ENCODE peak calls at places on chromosome 6, in ten cellular contexts. F is lower leg skin, L is IMR-90, K is A549, U is adrenal gland, J is right lobe of liver, G is NB4, O is spleen, A is transverse colon, M is sigmoid colon. T is an unnamed sample.

GRCh38 chr6:93985953-93986352 is 566.6 kb upstream of the EPHA7 start:
- DNase-seq in M (no peak), K (no peak), L (no peak), G (no peak), F (no peak), U (no peak), A (no peak), O (no peak), J (no peak), T (no peak)

GRCh38 chr6:3389390-3390167 is 67.3 kb downstream of the SLC22A23 start:
- DNase-seq in L (peak; percentile 16), A (no peak), U (no peak), M (no peak), J (peak; percentile 70), O (no peak), G (no peak), K (no peak), F (peak; percentile 95), T (no peak)

GRCh38 chr6:52399511-52400315 is 20.4 kb upstream of the EFHC1 start:
- DNase-seq in J (no peak), G (peak; percentile 70), O (no peak), L (peak; percentile 70), M (no peak), U (peak; percentile 59), K (no peak), F (no peak), A (peak; percentile 42), T (no peak)

GRCh38 chr6:142842423-142843261 is 102.3 kb downstream of the HIVEP2 start:
- DNase-seq in M (no peak), L (peak; percentile 57), U (no peak), O (no peak), K (no peak), G (no peak), J (no peak), A (no peak), F (no peak), T (no peak)

GRCh38 chr6:146441907-146442306 is 101.7 kb upstream of the RAB32 start:
- DNase-seq in M (no peak), F (no peak), O (no peak), G (no peak), J (no peak), K (no peak), U (no peak), A (no peak), L (no peak), T (no peak)

GRCh38 chr6:15941168-15941567 is 187.7 kb upstream of the MYLIP start:
- DNase-seq in G (no peak), J (no peak), M (no peak), F (no peak), U (no peak), A (no peak), L (no peak), O (no peak), K (no peak), T (no peak)

GRCh38 chr6:168150551-168151444 is 71.8 kb upstream of the FRMD1 start:
- DNase-seq in J (no peak), F (peak; percentile 73), O (no peak), M (peak; percentile 64), K (no peak), U (peak; percentile 11), G (no peak), A (peak; percentile 33), L (no peak), T (no peak)

GRCh38 chr6:46052479-46052878 is 36.8 kb upstream of the CLIC5 start:
- DNase-seq in K (no peak), M (no peak), O (no peak), U (no peak), L (no peak), G (no peak), F (no peak), A (no peak), J (no peak), T (no peak)

GRCh38 chr6:74715362-74716068 is 490.3 kb downstream of the COL12A1 start:
- DNase-seq in F (no peak), G (peak; percentile 6), A (no peak), U (no peak), J (no peak), O (no peak), K (no peak), M (no peak), L (peak; percentile 79), T (no peak)

GRCh38 chr6:31529329-31530150 is 778 bp downstream of the MCCD1 start:
- DNase-seq in J (no peak), O (no peak), K (no peak), F (peak; percentile 62), A (no peak), G (peak; percentile 21), L (no peak), U (no peak), M (no peak), T (no peak)

GRCh38 chr6:31531162-31531561 is 2.4 kb downstream of the MCCD1 start:
- DNase-seq in U (no peak), K (no peak), L (no peak), F (peak; percentile 66), O (no peak), A (no peak), M (no peak), J (no peak), G (no peak), T (no peak)

GRCh38 chr6:31530659-31531058 is 1.9 kb downstream of the MCCD1 start:
- DNase-seq in G (no peak), L (no peak), M (no peak), O (no peak), U (no peak), J (no peak), K (no peak), F (peak; percentile 59), A (no peak), T (no peak)

GRCh38 chr6:31528307-31528777 is 420 bp upstream of the MCCD1 start:
- DNase-seq in A (no peak), J (no peak), M (no peak), U (no peak), G (peak; percentile 32), F (no peak), L (no peak), O (no peak), K (no peak), T (no peak)

DNA sequence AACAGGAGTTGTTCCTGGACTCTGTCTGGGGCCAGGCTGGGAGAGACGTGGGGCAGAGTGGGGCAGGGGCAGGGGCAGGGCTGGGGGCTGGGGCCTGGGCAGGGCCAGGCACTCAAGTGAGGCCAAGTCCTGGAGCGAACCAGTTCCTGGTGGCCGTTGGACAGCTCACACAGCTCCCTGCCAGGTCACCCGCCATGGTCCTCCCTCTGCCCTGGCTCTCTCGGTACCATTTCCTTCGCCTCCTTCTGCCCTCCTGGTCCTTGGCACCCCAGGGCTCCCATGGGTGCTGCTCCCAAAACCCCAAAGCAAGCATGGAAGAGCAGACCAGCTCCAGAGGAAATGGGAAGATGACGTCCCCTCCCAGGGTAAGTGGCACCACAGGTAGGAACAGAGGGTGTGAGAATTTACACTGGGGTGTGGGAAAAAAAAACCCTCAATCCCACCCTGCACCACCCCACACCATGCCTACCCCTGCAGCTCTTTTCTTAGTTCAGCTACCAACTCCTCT is at the start of gene MCCD1:
- DNase-seq in O (no peak), J (no peak), F (peak; percentile 53), M (no peak), L (no peak), K (no peak), G (peak; percentile 18), U (no peak), A (no peak), T (no peak)
- TF ChIP-seq POLR2A in O (no peak), J (no peak), F (no peak), M (no peak), L (no peak), K (no peak), G (no peak), U (no peak), A (no peak), T (no peak)

GRCh38 chr6:26240981-26241770 is 123.8 kb upstream of the BTN3A2 start:
- DNase-seq in F (peak; percentile 84), L (peak; percentile 87), O (peak; percentile 83), J (peak; percentile 24), U (peak; percentile 44), G (peak; percentile 82), M (no peak), A (no peak), K (no peak), T (no peak)

GRCh38 chr6:26243742-26244141 is 121.3 kb upstream of the BTN3A2 start:
- DNase-seq in J (no peak), G (no peak), M (no peak), U (no peak), O (no peak), F (no peak), K (no peak), A (peak; percentile 83), L (no peak), T (no peak)

GRCh38 chr6:26235240-26235730 is 129.7 kb upstream of the BTN3A2 start:
- DNase-seq in K (no peak), O (no peak), M (no peak), A (no peak), U (no peak), L (no peak), G (peak; percentile 48), J (no peak), F (no peak), T (no peak)

GRCh38 chr6:26243132-26243531 is 121.9 kb upstream of the BTN3A2 start:
- DNase-seq in K (no peak), G (no peak), U (no peak), M (no peak), A (peak; percentile 76), L (no peak), O (no peak), F (no peak), J (no peak), T (no peak)

GRCh38 chr6:26240157-26240980 is 124.6 kb upstream of the BTN3A2 start:
- DNase-seq in F (peak; percentile 90), A (peak; percentile 50), M (peak; percentile 80), K (no peak), G (peak; percentile 94), O (peak; percentile 91), L (peak; percentile 93), U (peak; percentile 78), J (peak; percentile 35), T (peak; percentile 76)
- H3K4me3 ChIP-seq in F (peak overlapping the region; percentile 24), A (peak overlapping the region; percentile 51), M (peak overlapping the region; percentile 15), K (no peak overlapping the region), G (peak overlapping the region; percentile 48), O (peak overlapping the region; percentile 38), L (peak overlapping the region; percentile 53), U (no peak overlapping the region), J (peak overlapping the region; percentile 25), T (peak overlapping the region; percentile 67)

GRCh38 chr6:79894939-79895338 is 52.4 kb downstream of the ELOVL4 start:
- DNase-seq in F (no peak), O (no peak), J (no peak), K (no peak), G (no peak), A (no peak), M (no peak), L (no peak), U (no peak), T (no peak)

GRCh38 chr6:79895382-79896100 is 51.8 kb downstream of the ELOVL4 start:
- DNase-seq in M (no peak), F (no peak), U (no peak), K (no peak), J (no peak), A (no peak), G (no peak), L (no peak), O (no peak), T (no peak)

GRCh38 chr6:79898076-79898475 is 49.3 kb downstream of the ELOVL4 start:
- DNase-seq in J (no peak), U (no peak), K (no peak), G (no peak), L (no peak), A (no peak), O (no peak), F (no peak), M (no peak), T (no peak)
- TF ChIP-seq POLR2A in J (no peak), U (no peak), K (no peak), G (no peak), L (no peak), A (no peak), O (no peak), F (no peak), M (no peak), T (no peak)

GRCh38 chr6:154247119-154247814 is 109.3 kb downstream of the IPCEF1 start:
- DNase-seq in L (no peak), U (no peak), J (no peak), O (no peak), F (no peak), A (no peak), M (no peak), G (peak; percentile 41), K (no peak), T (no peak)
- H3K4me3 ChIP-seq in L (no peak overlapping the region), U (no peak overlapping the region), J (no peak overlapping the region), O (peak overlapping the region; percentile 25), F (no peak overlapping the region), A (peak overlapping the region; percentile 35), M (no peak overlapping the region), G (peak overlapping the region; percentile 12), K (no peak overlapping the region), T (peak overlapping the region; percentile 17)